ENCODE peak calls at places on chromosome 22, in seven cellular contexts. P, Y, R, M, F, Q and I are unnamed samples.

GRCh38 chr22:45538284-45538683 is 35.6 kb downstream of the FBLN1 start:
- DNase-seq in P (no peak), Y (no peak), R (no peak), M (no peak), F (no peak), Q (no peak), I (no peak)

GRCh38 chr22:29947410-29948387 is 64.7 kb downstream of the MTMR3 start:
- DNase-seq in P (no peak), Y (no peak), R (peak; percentile 72), M (no peak), F (no peak), Q (no peak), I (no peak)

GRCh38 chr22:29842740-29843139 is 4.7 kb upstream of the ASCC2 start:
- DNase-seq in P (no peak), Y (no peak), R (peak; percentile 92), M (peak; percentile 98), F (no peak), Q (no peak), I (no peak)

GRCh38 chr22:25744694-25745093 is 2.7 kb downstream of the MYO18B start:
- DNase-seq in P (no peak), Y (no peak), R (no peak), M (no peak), F (no peak), Q (no peak), I (no peak)

GRCh38 chr22:49310354-49310753 is 517.3 kb downstream of the BRD1 start:
- DNase-seq in P (peak; percentile 4), Y (no peak), R (no peak), M (no peak), F (peak; percentile 36), Q (no peak), I (no peak)

GRCh38 chr22:45868586-45869443 is 108.1 kb downstream of the WNT7B start:
- DNase-seq in P (no peak), Y (no peak), R (no peak), M (no peak), F (peak; percentile 54), Q (no peak), I (no peak)

GRCh38 chr22:45163417-45164216 is at the start of gene NUP50:
- DNase-seq in P (peak; percentile 94), Y (peak; percentile 97), R (peak; percentile 93), M (peak; percentile 96), F (peak; percentile 98), Q (peak; percentile 98), I (peak; percentile 88)

GRCh38 chr22:36334838-36335603 is 52.7 kb downstream of the MYH9 start:
- DNase-seq in P (no peak), Y (no peak), R (peak; percentile 90), M (peak; percentile 82), F (peak; percentile 81), Q (no peak), I (peak; percentile 68)

GRCh38 chr22:37533995-37534394 is 14.8 kb upstream of the CARD10 start:
- DNase-seq in P (no peak), Y (no peak), R (peak; percentile 88), M (peak; percentile 87), F (no peak), Q (no peak), I (no peak)

GRCh38 chr22:36386351-36386899 is 1.3 kb downstream of the MYH9 start:
- DNase-seq in P (peak; percentile 48), Y (no peak), R (peak; percentile 44), M (peak; percentile 55), F (peak; percentile 89), Q (no peak), I (no peak)

GRCh38 chr22:45949258-45949870 is 27.6 kb downstream of the WNT7B start:
- DNase-seq in P (no peak), Y (no peak), R (no peak), M (no peak), F (no peak), Q (no peak), I (no peak)

GRCh38 chr22:37417264-37417663 is 10.0 kb downstream of the ELFN2 start:
- DNase-seq in P (no peak), Y (no peak), R (no peak), M (no peak), F (no peak), Q (no peak), I (no peak)

GRCh38 chr22:21026783-21027692 is 5.3 kb downstream of the SLC7A4 start:
- DNase-seq in P (peak; percentile 68), Y (no peak), R (peak; percentile 80), M (no peak), F (no peak), Q (peak; percentile 86), I (peak; percentile 79)

GRCh38 chr22:38032681-38033521 is 24.3 kb upstream of the PICK1 start:
- DNase-seq in P (no peak), Y (no peak), R (peak; percentile 69), M (peak; percentile 84), F (no peak), Q (no peak), I (no peak)

GRCh38 chr22:38260760-38261477 is 11.9 kb downstream of the TMEM184B start:
- DNase-seq in P (no peak), Y (no peak), R (peak; percentile 18), M (no peak), F (no peak), Q (no peak), I (no peak)

GRCh38 chr22:45805413-45805812 is 133.8 kb downstream of the ATXN10 start:
- DNase-seq in P (no peak), Y (no peak), R (peak; percentile 58), M (no peak), F (no peak), Q (no peak), I (no peak)

GRCh38 chr22:44918925-44919392 is 90.8 kb downstream of the PHF21B start:
- DNase-seq in P (no peak), Y (no peak), R (no peak), M (no peak), F (peak; percentile 59), Q (no peak), I (no peak)

GRCh38 chr22:48373626-48374173 is 1454.0 kb downstream of the BRD1 start:
- DNase-seq in P (no peak), Y (no peak), R (no peak), M (no peak), F (peak; percentile 32), Q (no peak), I (no peak)

GRCh38 chr22:46044718-46045458 is 67.9 kb upstream of the WNT7B start:
- DNase-seq in P (no peak), Y (peak; percentile 46), R (peak; percentile 21), M (peak; percentile 19), F (peak; percentile 90), Q (peak; percentile 74), I (peak; percentile 35)

GRCh38 chr22:26276530-26277200 is 107.4 kb downstream of the SEZ6L start:
- DNase-seq in P (no peak), Y (no peak), R (no peak), M (no peak), F (no peak), Q (no peak), I (no peak)

GRCh38 chr22:17969732-17970131 is 54.6 kb downstream of the MICAL3 start:
- DNase-seq in P (no peak), Y (peak; percentile 48), R (peak; percentile 97), M (peak; percentile 95), F (peak; percentile 54), Q (peak; percentile 56), I (no peak)

GRCh38 chr22:19524170-19525115 is at the start of gene CLDN5:
- DNase-seq in P (peak; percentile 58), Y (peak; percentile 38), R (peak; percentile 21), M (peak; percentile 28), F (peak; percentile 76), Q (no peak), I (no peak)

GRCh38 chr22:45296628-45297297 is 12.0 kb downstream of the UPK3A start:
- DNase-seq in P (no peak), Y (no peak), R (no peak), M (no peak), F (no peak), Q (no peak), I (no peak)

GRCh38 chr22:17460895-17461294 is 91.6 kb downstream of the CECR2 start:
- DNase-seq in P (no peak), Y (no peak), R (no peak), M (no peak), F (no peak), Q (no peak), I (no peak)

GRCh38 chr22:28802595-28803087 is 2.3 kb upstream of the XBP1 start:
- DNase-seq in P (no peak), Y (no peak), R (no peak), M (no peak), F (no peak), Q (no peak), I (no peak)
- H3K27ac ChIP-seq in P (no peak overlapping the region), Y (no peak overlapping the region), R (no peak overlapping the region), M (no peak overlapping the region), F (peak overlapping the region; percentile 99), Q (no peak overlapping the region), I (no peak overlapping the region)

DNA sequence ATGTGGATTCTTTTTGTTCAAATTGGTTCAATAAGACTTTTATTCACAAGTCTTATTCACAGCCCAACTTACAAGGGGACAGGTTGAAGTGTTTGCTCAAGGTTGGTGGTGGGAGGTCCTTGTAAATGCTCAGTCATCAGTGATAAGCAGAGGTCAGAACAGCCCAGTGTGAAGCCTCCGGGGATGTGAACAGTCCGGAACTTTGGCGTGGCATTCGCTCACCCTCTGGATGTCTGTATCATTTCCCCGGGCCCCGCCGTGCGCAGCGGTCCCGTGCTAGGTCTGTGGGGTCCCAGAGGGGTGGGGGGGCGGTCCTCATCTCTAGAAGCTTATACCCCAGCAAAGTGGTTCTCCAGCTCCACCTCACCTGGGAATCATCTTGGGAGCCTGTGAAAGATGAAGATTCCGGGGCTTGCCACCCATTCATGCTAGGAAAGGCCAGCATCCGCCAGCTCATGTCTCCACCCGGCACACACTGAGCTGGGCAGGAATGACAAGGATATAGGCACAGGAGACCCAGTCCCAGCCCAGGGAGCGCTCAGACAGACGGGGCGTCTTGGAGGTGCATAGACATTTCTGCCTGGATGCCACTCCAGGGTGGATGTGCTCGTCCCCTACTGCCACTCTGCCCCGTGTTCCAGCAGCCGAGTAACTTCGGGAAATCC is 327.5 kb downstream of the TBC1D22A start:
- DNase-seq in P (no peak), Y (no peak), R (no peak), M (no peak), F (no peak), Q (no peak), I (no peak)
- H3K4me3 ChIP-seq in P (no peak overlapping the region), Y (no peak overlapping the region), R (peak overlapping the region; percentile 51), M (peak overlapping the region; percentile 86), F (no peak overlapping the region), Q (no peak overlapping the region), I (no peak overlapping the region)

DNA sequence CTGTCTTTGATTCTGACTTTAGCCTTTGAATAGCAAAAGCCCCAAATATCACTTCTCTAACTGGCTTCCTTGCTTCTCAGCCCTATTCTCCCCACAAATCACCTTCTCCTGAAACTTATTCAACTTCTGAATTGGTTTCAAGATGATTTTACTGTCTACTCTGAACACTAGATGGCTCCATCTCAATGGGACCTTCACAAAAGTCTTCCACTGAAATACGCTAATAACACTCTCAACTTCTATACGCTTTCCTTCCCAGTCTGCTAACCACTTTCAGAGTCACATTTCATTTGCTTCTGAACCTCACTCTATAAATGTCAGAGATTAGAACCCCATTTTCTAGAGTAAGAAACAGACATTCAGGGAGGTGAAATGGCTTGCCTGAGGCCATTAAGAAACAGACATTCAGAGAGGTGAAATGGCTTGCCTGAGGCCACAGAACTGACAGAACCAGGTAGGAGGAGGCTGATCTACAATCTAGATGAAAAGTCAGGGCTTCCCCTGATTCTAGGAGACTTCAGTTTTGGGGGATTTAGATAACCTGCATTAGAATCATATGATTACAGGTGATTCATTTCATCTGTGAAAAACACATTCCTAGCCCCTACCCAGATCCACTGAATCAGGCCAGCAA is 20.6 kb downstream of the MORC2 start:
- DNase-seq in P (no peak), Y (peak; percentile 56), R (peak; percentile 36), M (peak; percentile 72), F (no peak), Q (no peak), I (no peak)
- H3K27ac ChIP-seq in P (no peak overlapping the region), Y (no peak overlapping the region), R (no peak overlapping the region), M (no peak overlapping the region), F (no peak overlapping the region), Q (no peak overlapping the region), I (peak overlapping the region; percentile 67)

GRCh38 chr22:40194656-40195055 is 16.9 kb downstream of the TNRC6B start:
- DNase-seq in P (no peak), Y (no peak), R (no peak), M (no peak), F (no peak), Q (no peak), I (no peak)
- H3K4me3 ChIP-seq in P (no peak overlapping the region), Y (no peak overlapping the region), R (no peak overlapping the region), M (no peak overlapping the region), F (no peak overlapping the region), Q (no peak overlapping the region), I (no peak overlapping the region)